ENCODE peak calls at places on chromosomes 4 and X, in nine cellular contexts. K is RWPE1; R is Peyer's patch; V is heart left ventricle; F is A549; H is Calu3; Q is transverse colon; N is GM06990; M is CD4-positive, alpha-beta T cell. X is an unnamed sample.

GRCh38 chr4:79027656-79028055 is 88.4 kb upstream of the PAQR3 start:
- DNase-seq in K (no peak), R (no peak), V (no peak), F (no peak), H (no peak), Q (no peak), N (no peak), M (no peak), X (no peak)

GRCh38 chr4:35538807-35539206 is 705.5 kb downstream of the ARAP2 start:
- DNase-seq in K (no peak), R (no peak), V (no peak), F (no peak), H (no peak), Q (no peak), N (no peak), M (no peak), X (no peak)

GRCh38 chr4:7183161-7183560 is 9.2 kb upstream of the SORCS2 start:
- DNase-seq in K (no peak), R (no peak), V (no peak), F (no peak), H (no peak), Q (no peak), N (no peak), M (no peak), X (no peak)

GRCh38 chrX:24647257-24648058 is at the start of gene PCYT1B:
- DNase-seq in K (peak; percentile 6), R (peak; percentile 51), V (peak; percentile 70), F (no peak), H (peak; percentile 50), Q (peak; percentile 40), N (peak; percentile 26), M (peak; percentile 25), X (peak; percentile 87)

GRCh38 chrX:53421772-53422090 is 723 bp downstream of the SMC1A start:
- DNase-seq in K (no peak), R (no peak), V (no peak), F (peak; percentile 10), H (no peak), Q (no peak), N (no peak), M (no peak), X (no peak)

GRCh38 chrX:531611-531936 is 99.0 kb upstream of the SHOX start:
- DNase-seq in K (no peak), R (no peak), V (no peak), F (no peak), H (no peak), Q (no peak), N (no peak), M (no peak), X (no peak)

GRCh38 chr4:165505991-165506779 is 127.4 kb downstream of the CPE start:
- DNase-seq in K (no peak), R (no peak), V (no peak), F (no peak), H (no peak), Q (no peak), N (no peak), M (no peak), X (no peak)

GRCh38 chrX:124501566-124501965 is 155.2 kb downstream of the SH2D1A start:
- DNase-seq in K (no peak), R (no peak), V (no peak), F (no peak), H (no peak), Q (no peak), N (no peak), M (no peak), X (peak; percentile 6)

GRCh38 chr4:76780781-76781697 is 116.9 kb downstream of the SOWAHB start:
- DNase-seq in K (no peak), R (no peak), V (no peak), F (no peak), H (no peak), Q (no peak), N (no peak), M (no peak), X (no peak)

GRCh38 chr4:38967260-38968095 is 64.7 kb downstream of the TMEM156 start:
- DNase-seq in K (peak; percentile 41), R (no peak), V (no peak), F (no peak), H (no peak), Q (no peak), N (no peak), M (no peak), X (no peak)

GRCh38 chr4:120071192-120071795 is 4.6 kb upstream of the MAD2L1 start:
- DNase-seq in K (peak; percentile 29), R (no peak), V (no peak), F (peak; percentile 11), H (peak; percentile 38), Q (peak; percentile 30), N (peak; percentile 15), M (peak; percentile 27), X (peak; percentile 27)

GRCh38 chr4:175947117-175947722 is 118.4 kb upstream of the WDR17 start:
- DNase-seq in K (no peak), R (no peak), V (no peak), F (no peak), H (no peak), Q (no peak), N (no peak), M (no peak), X (no peak)

GRCh38 chr4:101597204-101597603 is 193.3 kb upstream of the BANK1 start:
- DNase-seq in K (no peak), R (no peak), V (no peak), F (no peak), H (no peak), Q (no peak), N (no peak), M (peak; percentile 11), X (no peak)

GRCh38 chrX:10579018-10579752 is 41.2 kb downstream of the MID1 start:
- DNase-seq in K (no peak), R (no peak), V (no peak), F (no peak), H (peak; percentile 39), Q (no peak), N (no peak), M (no peak), X (no peak)

GRCh38 chr4:92307156-92307555 is 3.4 kb downstream of the GRID2 start:
- DNase-seq in K (no peak), R (no peak), V (no peak), F (no peak), H (no peak), Q (no peak), N (no peak), M (no peak), X (no peak)

GRCh38 chrX:12610079-12610478 is 181.1 kb upstream of the PRPS2 start:
- DNase-seq in K (peak; percentile 78), R (no peak), V (no peak), F (no peak), H (peak; percentile 2), Q (no peak), N (no peak), M (no peak), X (no peak)

GRCh38 chrX:76420237-76420636 is 7.3 kb upstream of the MAGEE1 start:
- DNase-seq in K (no peak), R (no peak), V (no peak), F (no peak), H (no peak), Q (no peak), N (no peak), M (no peak), X (no peak)
- TF ChIP-seq CTCF in K (no peak), R (no peak), V (no peak), F (peak; percentile 10), H (no peak), Q (no peak), N (peak; percentile 30), M (no peak), X (no peak)

GRCh38 chr4:184807261-184807660 is 18.5 kb downstream of the ACSL1 start:
- DNase-seq in K (no peak), R (no peak), V (no peak), F (no peak), H (no peak), Q (no peak), N (no peak), M (no peak), X (no peak)

GRCh38 chr4:184806711-184807110 is 19.1 kb downstream of the ACSL1 start:
- DNase-seq in K (no peak), R (no peak), V (no peak), F (no peak), H (no peak), Q (no peak), N (no peak), M (no peak), X (no peak)

GRCh38 chr4:184808719-184809062 is 17.1 kb downstream of the ACSL1 start:
- DNase-seq in K (no peak), R (no peak), V (no peak), F (no peak), H (no peak), Q (no peak), N (no peak), M (no peak), X (no peak)

GRCh38 chr4:184806246-184806550 is 19.6 kb downstream of the ACSL1 start:
- DNase-seq in K (no peak), R (no peak), V (no peak), F (no peak), H (no peak), Q (no peak), N (no peak), M (no peak), X (no peak)

GRCh38 chr4:184807797-184808718 is 17.7 kb downstream of the ACSL1 start:
- DNase-seq in K (no peak), R (no peak), V (peak; percentile 70), F (no peak), H (no peak), Q (no peak), N (no peak), M (no peak), X (no peak)
- TF ChIP-seq CTCF in K (no peak), R (no peak), V (no peak), F (no peak), H (no peak), Q (no peak), N (no peak), M (no peak), X (no peak)

GRCh38 chr4:3340703-3341088 is 47.9 kb downstream of the RGS12 start:
- DNase-seq in K (peak; percentile 3), R (no peak), V (no peak), F (no peak), H (no peak), Q (no peak), N (no peak), M (no peak), X (no peak)
- TF ChIP-seq CTCF in K (peak; percentile 26), R (no peak), V (no peak), F (no peak), H (no peak), Q (no peak), N (no peak), M (no peak), X (no peak)

GRCh38 chrX:74458738-74459137 is 37.4 kb downstream of the SLC16A2 start:
- DNase-seq in K (peak; percentile 53), R (no peak), V (no peak), F (no peak), H (no peak), Q (no peak), N (no peak), M (no peak), X (no peak)
- TF ChIP-seq CTCF in K (no peak), R (no peak), V (no peak), F (peak; percentile 36), H (no peak), Q (no peak), N (no peak), M (no peak), X (no peak)

DNA sequence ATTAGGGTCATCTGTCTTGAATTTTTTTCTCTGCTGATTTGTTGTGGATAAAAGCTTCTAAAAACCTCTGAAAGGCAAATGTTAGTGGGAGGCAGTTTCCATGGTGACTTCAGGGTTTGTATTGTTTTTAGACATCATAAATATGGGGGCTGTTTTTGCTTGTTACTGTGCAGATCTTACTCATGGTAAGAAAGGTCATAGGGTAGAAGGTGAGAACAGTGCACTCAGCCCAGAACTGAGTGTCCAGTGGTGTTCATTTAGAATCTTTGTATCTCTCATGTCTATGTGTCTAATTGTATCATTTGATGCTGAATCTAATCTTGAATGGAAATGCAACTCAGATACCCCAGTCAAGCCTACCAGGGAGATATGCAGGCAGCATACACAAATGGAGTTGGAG is 609.8 kb downstream of the ZNF674 start:
- DNase-seq in K (no peak), R (no peak), V (no peak), F (no peak), H (no peak), Q (no peak), N (no peak), M (no peak), X (no peak)
- TF ChIP-seq CTCF in K (no peak), R (no peak), V (no peak), F (no peak), H (no peak), Q (no peak), N (no peak), M (no peak), X (no peak)